ENCODE peak calls at places on chromosomes 7 and 10, in five cellular contexts. T, O, Q, H and G are unnamed samples.

GRCh38 chr7:55515569-55516279 is 56.6 kb downstream of the VOPP1 start:
- DNase-seq in Q (no peak), H (no peak), O (no peak), T (no peak), G (no peak)

GRCh38 chr10:121084675-121085070 is 233.5 kb downstream of the WDR11 start:
- DNase-seq in O (no peak), T (no peak), Q (no peak), H (no peak), G (no peak)

GRCh38 chr7:47739901-47740300 is 158.0 kb upstream of the TNS3 start:
- DNase-seq in O (no peak), H (peak; percentile 70), T (no peak), Q (no peak), G (no peak)

GRCh38 chr10:49519717-49520116 is 19.2 kb downstream of the ERCC6 start:
- DNase-seq in O (no peak), T (no peak), H (no peak), Q (no peak), G (no peak)

GRCh38 chr7:138125598-138126111 is 49.4 kb downstream of the AKR1D1 start:
- DNase-seq in O (no peak), T (no peak), Q (no peak), H (peak; percentile 6), G (no peak)

GRCh38 chr7:760006-760405 is 32.9 kb upstream of the PRKAR1B start:
- DNase-seq in T (no peak), O (no peak), Q (no peak), H (no peak), G (peak; percentile 5)

GRCh38 chr10:129586897-129587443 is 119.9 kb downstream of the MGMT start:
- DNase-seq in T (no peak), Q (no peak), H (peak; percentile 1), O (no peak), G (no peak)

GRCh38 chr7:68414631-68415425 is 1183.4 kb upstream of the AUTS2 start:
- DNase-seq in Q (no peak), T (no peak), O (no peak), H (no peak), G (no peak)

GRCh38 chr10:70903262-70903921 is 15.0 kb upstream of the PCBD1 start:
- DNase-seq in T (no peak), O (peak; percentile 66), H (peak; percentile 44), Q (peak; percentile 71), G (no peak)

GRCh38 chr7:26686448-26686981 is 177.9 kb downstream of the SKAP2 start:
- DNase-seq in T (no peak), O (no peak), Q (no peak), H (peak; percentile 92), G (no peak)

GRCh38 chr7:2040893-2041270 is 191.9 kb downstream of the MAD1L1 start:
- DNase-seq in O (no peak), H (no peak), T (no peak), Q (no peak), G (no peak)

GRCh38 chr10:51079331-51079730 is 5.0 kb downstream of the PRKG1 start:
- DNase-seq in O (no peak), T (no peak), H (no peak), Q (no peak), G (no peak)

GRCh38 chr10:112383325-112383724 is 9.4 kb downstream of the ACSL5 start:
- DNase-seq in H (peak; percentile 88), O (no peak), Q (peak; percentile 43), T (no peak), G (no peak)

GRCh38 chr7:128959296-128959695 is 21.6 kb downstream of the IRF5 start:
- DNase-seq in H (no peak), Q (no peak), O (no peak), T (no peak), G (no peak)

GRCh38 chr7:69412331-69413146 is 185.7 kb upstream of the AUTS2 start:
- DNase-seq in T (no peak), H (no peak), Q (peak; percentile 82), O (peak; percentile 20), G (peak; percentile 62)

GRCh38 chr7:332020-332517 is 42.1 kb downstream of the FOXL3 start:
- DNase-seq in O (no peak), H (no peak), T (no peak), Q (no peak), G (no peak)

GRCh38 chr10:108392286-108392685 is 1227.8 kb upstream of the SORCS1 start:
- DNase-seq in Q (no peak), T (no peak), O (no peak), H (peak; percentile 36), G (no peak)

GRCh38 chr10:97426776-97427570 is 982 bp downstream of the PGAM1 start:
- DNase-seq in O (no peak), H (no peak), T (no peak), Q (no peak), G (no peak)

GRCh38 chr10:94193466-94193924 is 169.2 kb downstream of the NOC3L start:
- DNase-seq in H (peak; percentile 90), O (no peak), Q (no peak), T (no peak), G (no peak)

GRCh38 chr10:124526621-124527267 is 65.1 kb downstream of the LHPP start:
- DNase-seq in O (no peak), H (no peak), T (no peak), Q (no peak), G (no peak)

GRCh38 chr10:102616071-102616770 is 28.1 kb upstream of the TRIM8 start:
- DNase-seq in T (no peak), Q (no peak), O (peak; percentile 84), H (no peak), G (no peak)

GRCh38 chr7:12249706-12250105 is 38.6 kb downstream of the TMEM106B start:
- DNase-seq in H (no peak), Q (no peak), T (no peak), O (no peak), G (no peak)

GRCh38 chr7:4549681-4550080 is 132.4 kb upstream of the FOXK1 start:
- DNase-seq in H (no peak), O (peak; percentile 66), T (no peak), Q (no peak), G (no peak)

GRCh38 chr10:121683366-121683765 is 85.1 kb upstream of the FGFR2 start:
- DNase-seq in Q (no peak), T (no peak), O (no peak), H (no peak), G (no peak)

GRCh38 chr7:142319970-142320369 is 62.1 kb upstream of the PRSS58 start:
- DNase-seq in T (no peak), O (no peak), Q (no peak), H (no peak), G (no peak)

GRCh38 chr7:2404714-2405119 is 1.3 kb downstream of the CHST12 start:
- DNase-seq in Q (no peak), H (no peak), O (no peak), T (no peak), G (no peak)

GRCh38 chr7:34756025-34756437 is 98.0 kb downstream of the NPSR1 start:
- DNase-seq in Q (no peak), T (no peak), H (no peak), O (no peak), G (no peak)

GRCh38 chr7:20238754-20239324 is 21.7 kb upstream of the MACC1 start:
- DNase-seq in H (no peak), O (no peak), T (no peak), Q (no peak), G (no peak)

GRCh38 chr7:74269757-74270277 is 15.6 kb upstream of the RFC2 start:
- DNase-seq in H (peak; percentile 74), Q (peak; percentile 56), O (peak; percentile 46), T (no peak), G (no peak)

GRCh38 chr10:75250934-75251333 is 15.2 kb upstream of the COMTD1 start:
- DNase-seq in H (no peak), Q (no peak), O (no peak), T (no peak), G (peak; percentile 66)

GRCh38 chr7:122412886-122413285 is 108.3 kb upstream of the FEZF1 start:
- DNase-seq in H (peak; percentile 7), Q (no peak), T (no peak), O (no peak), G (no peak)